ENCODE peak calls at places on chromosome 3, in five cellular contexts. T is H1; D is stimulated activated CD4-positive, alpha-beta T cell treated with anti-CD3 and anti-CD28 coated beads, Interleukin-4, amount 100 ng/mL, for 24 hours; H is germinal center; E is HFFc6. W is an unnamed sample.

GRCh38 chr3:159852821-159853505 is 135.7 kb upstream of the IL12A start:
- DNase-seq in E (peak; percentile 27), H (no peak), T (no peak), D (no peak), W (no peak)

GRCh38 chr3:185264849-185265553 is 11.2 kb upstream of the EHHADH start:
- DNase-seq in T (no peak), D (no peak), H (no peak), E (no peak), W (no peak)

GRCh38 chr3:160451602-160452001 is 2.0 kb upstream of the TRIM59 start:
- DNase-seq in T (no peak), D (no peak), H (no peak), E (peak; percentile 26), W (no peak)

GRCh38 chr3:40179016-40179415 is 130.5 kb upstream of the EIF1B start:
- DNase-seq in H (peak; percentile 39), T (peak; percentile 86), E (peak; percentile 73), D (peak; percentile 61), W (peak; percentile 26)

GRCh38 chr3:13687409-13687989 is 138.6 kb downstream of the FBLN2 start:
- DNase-seq in E (no peak), D (no peak), H (no peak), T (no peak), W (no peak)

GRCh38 chr3:79551325-79551892 is 216.4 kb downstream of the ROBO1 start:
- DNase-seq in H (no peak), T (no peak), E (no peak), D (no peak), W (no peak)

GRCh38 chr3:127484601-127485388 is 105.7 kb downstream of the TPRA1 start:
- DNase-seq in D (no peak), H (no peak), E (peak; percentile 28), T (peak; percentile 23), W (no peak)

GRCh38 chr3:101072299-101072698 is 79.1 kb upstream of the ABI3BP start:
- DNase-seq in H (no peak), E (peak; percentile 18), T (no peak), D (no peak), W (no peak)

GRCh38 chr3:176141837-176142236 is 1055.4 kb downstream of the TBL1XR1 start:
- DNase-seq in D (no peak), T (no peak), H (no peak), E (no peak), W (no peak)

GRCh38 chr3:77319711-77320110 is 279.8 kb downstream of the ROBO2 start:
- DNase-seq in E (no peak), D (no peak), T (no peak), H (no peak), W (no peak)

GRCh38 chr3:142987080-142987700 is 14.2 kb upstream of the U2SURP start:
- DNase-seq in H (peak; percentile 49), E (peak; percentile 57), T (no peak), D (no peak), W (peak; percentile 3)

GRCh38 chr3:159417761-159418160 is 570.9 kb upstream of the IL12A start:
- DNase-seq in D (no peak), H (no peak), T (no peak), E (no peak), W (no peak)

GRCh38 chr3:49132437-49133225 is at the start of gene LAMB2:
- DNase-seq in D (no peak), H (no peak), E (peak; percentile 84), T (peak; percentile 88), W (no peak)

GRCh38 chr3:57570878-57571277 is 14.8 kb downstream of the PDE12 start:
- DNase-seq in H (no peak), D (no peak), E (no peak), T (no peak), W (no peak)

GRCh38 chr3:57545636-57546268 is 1.6 kb upstream of the DNAH12 start:
- DNase-seq in D (no peak), E (no peak), H (no peak), T (no peak), W (no peak)